ENCODE peak calls at places on chromosomes 2 and 18, in nine cellular contexts. E is right cardiac atrium; W is KG1; S is NCI-H1436; C is head of caudate nucleus; M is NCI-H1092; Z is stimulated activated CD8-positive, alpha-beta memory T cell treated with anti-CD3 and anti-CD28 coated beads, Interleukin-15, amount 100 ng/mL, for 1 hour; Y is activated CD8-positive, alpha-beta memory T cell treated with anti-CD3 and anti-CD28 coated beads, Interleukin-2, amount 50 U/mL, for 48 hours; I is HTR-8/SVneo. G is an unnamed sample.

GRCh38 chr2:201680743-201681142 is 17.7 kb downstream of the MPP4 start:
- DNase-seq in E (no peak), W (no peak), S (no peak), C (no peak), M (no peak), Z (no peak), Y (peak), I (peak), G (peak)

GRCh38 chr2:235642446-235643107 is 148.7 kb downstream of the AGAP1 start:
- DNase-seq in E (peak), W (no peak), S (no peak), C (no peak), M (no peak), Z (no peak), Y (no peak), I (no peak), G (no peak)

GRCh38 chr18:53909668-53910067 is 314.8 kb downstream of the MBD2 start:
- DNase-seq in E (no peak), W (no peak), S (no peak), C (no peak), M (no peak), Z (no peak), Y (no peak), I (peak), G (no peak)

GRCh38 chr2:128687551-128687945 is 368.9 kb upstream of the HS6ST1 start:
- DNase-seq in E (no peak), W (no peak), S (no peak), C (no peak), M (no peak), Z (no peak), Y (no peak), I (no peak), G (no peak)

GRCh38 chr2:46999857-47000678 is 84.5 kb upstream of the MCFD2 start:
- DNase-seq in E (no peak), W (no peak), S (no peak), C (peak), M (no peak), Z (no peak), Y (no peak), I (no peak), G (no peak)

GRCh38 chr2:30653847-30654246 is 153.4 kb downstream of the CAPN13 start:
- DNase-seq in E (peak), W (no peak), S (no peak), C (no peak), M (no peak), Z (no peak), Y (no peak), I (no peak), G (no peak)

GRCh38 chr2:46690825-46691224 is 211.5 kb downstream of the TMEM247 start:
- DNase-seq in E (no peak), W (no peak), S (no peak), C (no peak), M (no peak), Z (no peak), Y (no peak), I (peak), G (no peak)

GRCh38 chr2:214774108-214774507 is 35.4 kb downstream of the BARD1 start:
- DNase-seq in E (no peak), W (no peak), S (no peak), C (no peak), M (no peak), Z (no peak), Y (no peak), I (no peak), G (no peak)

GRCh38 chr18:31432316-31432715 is 15.2 kb upstream of the DSG3 start:
- DNase-seq in E (no peak), W (no peak), S (no peak), C (no peak), M (no peak), Z (no peak), Y (no peak), I (no peak), G (no peak)

GRCh38 chr2:187091664-187092063 is 242.7 kb upstream of the ZSWIM2 start:
- DNase-seq in E (peak), W (no peak), S (no peak), C (no peak), M (no peak), Z (no peak), Y (no peak), I (no peak), G (no peak)

GRCh38 chr2:175431054-175431780 is 249.7 kb upstream of the ATP5MC3 start:
- DNase-seq in E (no peak), W (no peak), S (peak), C (no peak), M (no peak), Z (no peak), Y (no peak), I (no peak), G (no peak)

GRCh38 chr18:6367208-6367607 is 47.5 kb downstream of the L3MBTL4 start:
- DNase-seq in E (no peak), W (no peak), S (no peak), C (no peak), M (no peak), Z (no peak), Y (no peak), I (no peak), G (no peak)

GRCh38 chr2:208366215-208367132 is 40.1 kb upstream of the PTH2R start:
- DNase-seq in E (no peak), W (no peak), S (no peak), C (no peak), M (no peak), Z (no peak), Y (no peak), I (no peak), G (no peak)

GRCh38 chr2:111923271-111923670 is 24.9 kb downstream of the MERTK start:
- DNase-seq in E (no peak), W (no peak), S (no peak), C (no peak), M (no peak), Z (no peak), Y (no peak), I (no peak), G (no peak)

GRCh38 chr2:236168110-236169067 is at the start of gene GBX2:
- DNase-seq in E (no peak), W (no peak), S (peak), C (peak), M (peak), Z (no peak), Y (no peak), I (peak), G (peak)

GRCh38 chr2:23596316-23596885 is 211.4 kb downstream of the KLHL29 start:
- DNase-seq in E (no peak), W (no peak), S (no peak), C (no peak), M (no peak), Z (no peak), Y (no peak), I (no peak), G (no peak)

GRCh38 chr2:177783835-177784448 is 288.6 kb downstream of the PDE11A start:
- DNase-seq in E (no peak), W (peak), S (no peak), C (no peak), M (no peak), Z (no peak), Y (no peak), I (no peak), G (no peak)

GRCh38 chr2:55869637-55870325 is 53.8 kb downstream of the EFEMP1 start:
- DNase-seq in E (no peak), W (no peak), S (no peak), C (no peak), M (no peak), Z (no peak), Y (no peak), I (no peak), G (no peak)

GRCh38 chr18:23812566-23813440 is 123.5 kb downstream of the LAMA3 start:
- DNase-seq in E (no peak), W (peak), S (no peak), C (no peak), M (no peak), Z (no peak), Y (no peak), I (peak), G (no peak)

GRCh38 chr2:10750610-10751009 is 29.2 kb downstream of the ATP6V1C2 start:
- DNase-seq in E (no peak), W (no peak), S (no peak), C (no peak), M (no peak), Z (no peak), Y (no peak), I (no peak), G (no peak)

GRCh38 chr2:43027103-43027482 is 199.3 kb downstream of the ZFP36L2 start:
- DNase-seq in E (peak), W (no peak), S (no peak), C (peak), M (no peak), Z (no peak), Y (no peak), I (no peak), G (no peak)

GRCh38 chr2:137525644-137526190 is 438.6 kb upstream of the HNMT start:
- DNase-seq in E (no peak), W (no peak), S (no peak), C (no peak), M (no peak), Z (no peak), Y (no peak), I (no peak), G (no peak)

GRCh38 chr2:222671259-222672067 is at the start of gene MOGAT1:
- DNase-seq in E (peak), W (no peak), S (no peak), C (peak), M (peak), Z (no peak), Y (peak), I (no peak), G (peak)

GRCh38 chr18:77254711-77255110 is 5.1 kb downstream of the GALR1 start:
- DNase-seq in E (no peak), W (no peak), S (no peak), C (no peak), M (no peak), Z (no peak), Y (no peak), I (no peak), G (no peak)

GRCh38 chr2:75456825-75457224 is 103.9 kb downstream of the EVA1A start:
- DNase-seq in E (no peak), W (no peak), S (no peak), C (no peak), M (no peak), Z (no peak), Y (no peak), I (no peak), G (no peak)

GRCh38 chr2:44135771-44136170 is 32.9 kb upstream of the PPM1B start:
- DNase-seq in E (no peak), W (no peak), S (no peak), C (no peak), M (no peak), Z (no peak), Y (no peak), I (no peak), G (no peak)

GRCh38 chr2:61620244-61621159 is 82.3 kb upstream of the XPO1 start:
- DNase-seq in E (no peak), W (no peak), S (no peak), C (no peak), M (no peak), Z (no peak), Y (peak), I (peak), G (no peak)

GRCh38 chr2:196322963-196323810 is 151.8 kb upstream of the STK17B start:
- DNase-seq in E (no peak), W (no peak), S (no peak), C (no peak), M (no peak), Z (no peak), Y (no peak), I (peak), G (no peak)

GRCh38 chr18:36526611-36527010 is 229.1 kb downstream of the FHOD3 start:
- DNase-seq in E (no peak), W (no peak), S (no peak), C (no peak), M (no peak), Z (no peak), Y (no peak), I (no peak), G (no peak)

GRCh38 chr18:6058941-6059340 is 163.6 kb upstream of the TMEM200C start:
- DNase-seq in E (peak), W (no peak), S (no peak), C (no peak), M (peak), Z (no peak), Y (no peak), I (no peak), G (peak)

GRCh38 chr18:62957885-62958472 is 242.6 kb downstream of the PHLPP1 start:
- DNase-seq in E (peak), W (peak), S (peak), C (no peak), M (peak), Z (no peak), Y (peak), I (no peak), G (peak)

GRCh38 chr2:68696554-68696953 is 38.1 kb upstream of the ARHGAP25 start:
- DNase-seq in E (no peak), W (no peak), S (no peak), C (no peak), M (no peak), Z (no peak), Y (no peak), I (no peak), G (no peak)

GRCh38 chr2:1664698-1665097 is 79.6 kb downstream of the PXDN start:
- DNase-seq in E (no peak), W (no peak), S (no peak), C (no peak), M (no peak), Z (no peak), Y (no peak), I (no peak), G (peak)

GRCh38 chr2:128717758-128718710 is 399.4 kb upstream of the HS6ST1 start:
- DNase-seq in E (no peak), W (no peak), S (no peak), C (no peak), M (no peak), Z (no peak), Y (no peak), I (no peak), G (peak)

GRCh38 chr2:241272722-241273551 is 42.5 kb downstream of the HDLBP start:
- DNase-seq in E (peak), W (no peak), S (peak), C (peak), M (no peak), Z (no peak), Y (peak), I (peak), G (peak)

GRCh38 chr2:35035883-35036282 is 1319.7 kb upstream of the CRIM1 start:
- DNase-seq in E (no peak), W (no peak), S (no peak), C (no peak), M (no peak), Z (no peak), Y (no peak), I (peak), G (no peak)

GRCh38 chr2:234955971-234956509 is 4.2 kb downstream of the SH3BP4 start:
- DNase-seq in E (no peak), W (no peak), S (peak), C (no peak), M (no peak), Z (no peak), Y (no peak), I (no peak), G (no peak)